ENCODE peak calls at places on chromosomes 11 and 22, in seven cellular contexts. B, T, H, G, V, O and M are unnamed samples.

GRCh38 chr11:73991471-73992006 is 8.9 kb upstream of the UCP2 start:
- DNase-seq in T (no peak), V (no peak), O (no peak), H (no peak), B (no peak), G (no peak), M (no peak)

GRCh38 chr11:123545726-123546125 is 108.7 kb downstream of the SCN3B start:
- DNase-seq in B (no peak), O (no peak), H (no peak), V (no peak), T (no peak), G (no peak), M (no peak)

GRCh38 chr11:111378773-111379499 is at the start of gene POU2AF1:
- DNase-seq in V (no peak), O (no peak), B (peak; percentile 47), H (no peak), G (peak; percentile 13), T (no peak), M (peak; percentile 43)

GRCh38 chr11:14544611-14545010 is 24.4 kb upstream of the PSMA1 start:
- DNase-seq in H (no peak), V (no peak), G (peak; percentile 16), T (no peak), O (peak; percentile 77), B (no peak), M (peak; percentile 33)

GRCh38 chr11:44615913-44616806 is 50.7 kb downstream of the CD82 start:
- DNase-seq in B (no peak), V (no peak), H (no peak), G (no peak), T (no peak), O (no peak), M (no peak)

GRCh38 chr11:58726594-58727414 is 4.9 kb downstream of the GLYAT start:
- DNase-seq in O (no peak), B (no peak), H (no peak), V (no peak), T (no peak), G (no peak), M (no peak)

GRCh38 chr11:117457031-117457785 is 129.6 kb downstream of the CEP164 start:
- DNase-seq in O (no peak), B (no peak), V (no peak), G (no peak), T (no peak), H (no peak), M (no peak)

GRCh38 chr11:120652705-120653335 is 141.3 kb downstream of the GRIK4 start:
- DNase-seq in H (no peak), G (peak; percentile 20), V (no peak), T (no peak), O (peak; percentile 20), B (no peak), M (peak; percentile 13)

GRCh38 chr11:88326112-88326511 is 11.4 kb downstream of the CTSC start:
- DNase-seq in O (no peak), G (no peak), H (peak; percentile 51), T (no peak), B (no peak), V (no peak), M (no peak)

GRCh38 chr11:533049-533585 is 2.3 kb downstream of the HRAS start:
- DNase-seq in V (no peak), H (no peak), G (no peak), B (no peak), O (no peak), T (no peak), M (no peak)

GRCh38 chr22:27242917-27243589 is 558.5 kb downstream of the MN1 start:
- DNase-seq in B (no peak), H (no peak), V (no peak), T (no peak), O (no peak), G (no peak), M (no peak)

GRCh38 chr11:128349650-128350296 is 237.6 kb downstream of the ETS1 start:
- DNase-seq in G (no peak), T (no peak), V (no peak), H (no peak), O (no peak), B (no peak), M (no peak)

GRCh38 chr11:64146036-64146943 is 19.6 kb downstream of the MACROD1 start:
- DNase-seq in V (peak; percentile 69), G (peak; percentile 56), O (peak; percentile 49), H (peak; percentile 73), B (peak; percentile 82), T (no peak), M (peak; percentile 37)

GRCh38 chr11:6926208-6927029 is at the start of gene ZNF215:
- DNase-seq in H (peak; percentile 97), B (peak; percentile 97), G (peak; percentile 89), T (peak; percentile 78), V (peak; percentile 71), O (peak; percentile 90), M (peak; percentile 81)

GRCh38 chr11:34189191-34189590 is 83.8 kb downstream of the NAT10 start:
- DNase-seq in G (no peak), O (no peak), H (no peak), B (no peak), T (no peak), V (no peak), M (no peak)

GRCh38 chr22:48941903-48942625 is 885.6 kb downstream of the BRD1 start:
- DNase-seq in O (no peak), V (no peak), G (no peak), H (no peak), T (no peak), B (peak; percentile 16), M (no peak)

GRCh38 chr11:93031386-93031785 is 61.9 kb downstream of the MTNR1B start:
- DNase-seq in G (peak; percentile 31), O (no peak), V (peak; percentile 53), T (no peak), H (peak; percentile 94), B (peak; percentile 61), M (peak; percentile 82)

GRCh38 chr11:93017821-93018690 is 48.6 kb downstream of the MTNR1B start:
- DNase-seq in H (peak; percentile 93), G (peak; percentile 87), O (no peak), T (no peak), V (no peak), B (no peak), M (no peak)

GRCh38 chr11:110366234-110366633 is 63.5 kb upstream of the FDX1 start:
- DNase-seq in B (no peak), O (peak; percentile 45), H (no peak), G (peak; percentile 39), V (no peak), T (no peak), M (peak; percentile 28)

GRCh38 chr11:61056981-61057380 is 45.3 kb upstream of the CD5 start:
- DNase-seq in O (no peak), V (no peak), B (no peak), H (no peak), T (no peak), G (no peak), M (no peak)

GRCh38 chr11:76206327-76207081 is at the start of gene WNT11:
- DNase-seq in V (no peak), H (peak; percentile 56), O (peak; percentile 43), B (peak; percentile 69), G (peak; percentile 64), T (peak; percentile 76), M (no peak)

GRCh38 chr22:46734830-46735453 is 3.1 kb downstream of the CERK start:
- DNase-seq in H (no peak), O (peak; percentile 4), V (no peak), B (no peak), G (peak; percentile 18), T (no peak), M (no peak)
- H2BK5ac ChIP-seq in H (no peak overlapping the region), O (no peak overlapping the region), V (peak overlapping the region; percentile 66), B (no peak overlapping the region), G (no peak overlapping the region), T (no peak overlapping the region), M (no peak overlapping the region)

GRCh38 chr22:41513391-41513790 is 30.9 kb downstream of the POLR3H start:
- DNase-seq in B (no peak), T (no peak), G (no peak), H (no peak), V (no peak), O (no peak), M (no peak)

GRCh38 chr22:41518048-41518347 is 26.3 kb downstream of the POLR3H start:
- DNase-seq in T (no peak), V (no peak), G (no peak), H (no peak), B (no peak), O (no peak), M (no peak)

GRCh38 chr22:41516462-41516861 is 27.8 kb downstream of the POLR3H start:
- DNase-seq in G (no peak), T (no peak), B (no peak), H (no peak), O (no peak), V (no peak), M (no peak)

GRCh38 chr22:41521166-41521565 is 23.1 kb downstream of the POLR3H start:
- DNase-seq in G (no peak), H (no peak), V (no peak), O (no peak), B (no peak), T (no peak), M (no peak)

GRCh38 chr22:41517172-41518047 is 26.9 kb downstream of the POLR3H start:
- DNase-seq in T (peak; percentile 57), B (peak; percentile 64), V (no peak), G (peak; percentile 80), O (peak; percentile 59), H (peak; percentile 65), M (peak; percentile 46)
- H3K27ac ChIP-seq in T (no peak overlapping the region), B (no peak overlapping the region), V (no peak overlapping the region), G (no peak overlapping the region), O (no peak overlapping the region), H (no peak overlapping the region), M (no peak overlapping the region)

GRCh38 chr11:67698247-67698646 is 23.8 kb upstream of the ALDH3B2 start:
- DNase-seq in G (no peak), V (no peak), T (no peak), B (peak; percentile 49), O (peak; percentile 6), H (peak; percentile 49), M (no peak)

GRCh38 chr11:67697846-67698245 is 23.4 kb upstream of the ALDH3B2 start:
- DNase-seq in O (no peak), B (no peak), G (no peak), H (no peak), T (no peak), V (no peak), M (no peak)

GRCh38 chr11:67694875-67695555 is 20.6 kb upstream of the ALDH3B2 start:
- DNase-seq in V (no peak), H (no peak), O (no peak), T (no peak), B (no peak), G (peak; percentile 84), M (no peak)

GRCh38 chr11:67696998-67697397 is 22.6 kb upstream of the ALDH3B2 start:
- DNase-seq in V (no peak), T (no peak), G (no peak), H (no peak), O (no peak), B (no peak), M (no peak)

DNA sequence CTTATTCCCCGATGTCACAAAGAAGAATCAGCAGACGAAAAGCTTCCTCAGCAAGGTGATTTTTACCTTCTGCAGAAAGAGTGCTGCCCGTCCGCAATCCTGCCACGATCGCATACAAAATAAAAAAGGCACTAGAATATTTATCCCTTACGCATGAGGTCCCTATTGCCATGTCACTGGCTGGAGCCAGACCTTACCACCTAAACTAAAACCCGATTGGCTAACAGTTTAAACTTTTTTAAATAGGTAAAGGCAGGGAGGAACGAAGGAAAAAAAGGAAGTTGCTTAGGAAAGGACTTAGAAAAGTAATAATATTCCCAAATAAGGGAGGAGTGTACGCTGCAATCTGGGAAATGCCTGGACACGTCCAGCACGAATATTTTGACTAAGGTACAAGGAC is 21.2 kb upstream of the ALDH3B2 start:
- DNase-seq in G (peak; percentile 79), H (no peak), V (no peak), B (no peak), T (no peak), O (no peak), M (no peak)
- H2BK5ac ChIP-seq in G (no peak overlapping the region), H (no peak overlapping the region), V (no peak overlapping the region), B (no peak overlapping the region), T (no peak overlapping the region), O (no peak overlapping the region), M (no peak overlapping the region)

GRCh38 chr11:114398303-114398920 is 1.9 kb downstream of the C11orf71 start:
- DNase-seq in H (no peak), V (no peak), O (peak; percentile 32), G (no peak), B (no peak), T (no peak), M (no peak)
- H3K27ac ChIP-seq in H (no peak overlapping the region), V (no peak overlapping the region), O (no peak overlapping the region), G (no peak overlapping the region), B (no peak overlapping the region), T (no peak overlapping the region), M (peak overlapping the region; percentile 64)